ENCODE peak calls at places on chromosomes 5 and 9, in seven cellular contexts. R is CD8-positive, alpha-beta T cell; Z is HCT116; Y is Calu3; G is AG10803; F is WERI-Rb-1; M is neural crest cell. I is an unnamed sample.

GRCh38 chr5:115586525-115587146 is 15.6 kb downstream of the TICAM2 start:
- DNase-seq in R (no peak), Z (no peak), Y (no peak), G (peak; percentile 56), F (no peak), M (no peak), I (no peak)

GRCh38 chr5:10885026-10885425 is 124.0 kb upstream of the DAP start:
- DNase-seq in R (no peak), Z (no peak), Y (no peak), G (peak; percentile 72), F (no peak), M (no peak), I (no peak)

GRCh38 chr5:141051526-141051876 is 327 bp downstream of the PCDHB1 start:
- DNase-seq in R (no peak), Z (no peak), Y (no peak), G (no peak), F (no peak), M (peak; percentile 12), I (no peak)

GRCh38 chr5:132905938-132906337 is 32.5 kb downstream of the LEAP2 start:
- DNase-seq in R (no peak), Z (no peak), Y (no peak), G (peak; percentile 62), F (no peak), M (no peak), I (no peak)

GRCh38 chr5:83029912-83030311 is 47.3 kb downstream of the TMEM167A start:
- DNase-seq in R (no peak), Z (no peak), Y (no peak), G (peak; percentile 61), F (no peak), M (no peak), I (no peak)

GRCh38 chr9:33719581-33720374 is 75.6 kb upstream of the PRSS3 start:
- DNase-seq in R (no peak), Z (no peak), Y (peak; percentile 63), G (no peak), F (peak; percentile 67), M (peak; percentile 35), I (no peak)

GRCh38 chr9:4424891-4425290 is 65.4 kb upstream of the SLC1A1 start:
- DNase-seq in R (no peak), Z (no peak), Y (no peak), G (no peak), F (no peak), M (no peak), I (no peak)

GRCh38 chr5:35466746-35467145 is 150.9 kb upstream of the SPEF2 start:
- DNase-seq in R (no peak), Z (no peak), Y (no peak), G (no peak), F (no peak), M (no peak), I (no peak)

GRCh38 chr9:137446851-137447471 is 5.8 kb upstream of the ENTPD8 start:
- DNase-seq in R (no peak), Z (no peak), Y (no peak), G (peak; percentile 65), F (no peak), M (no peak), I (no peak)

GRCh38 chr5:146344155-146345118 is 5.8 kb downstream of the POU4F3 start:
- DNase-seq in R (no peak), Z (no peak), Y (peak; percentile 47), G (no peak), F (no peak), M (peak; percentile 52), I (no peak)

GRCh38 chr5:130034872-130035271 is 130.6 kb downstream of the CHSY3 start:
- DNase-seq in R (no peak), Z (no peak), Y (no peak), G (peak; percentile 30), F (no peak), M (no peak), I (no peak)

GRCh38 chr5:142115937-142116614 is 7.5 kb downstream of the NDFIP1 start:
- DNase-seq in R (no peak), Z (no peak), Y (no peak), G (peak; percentile 43), F (no peak), M (no peak), I (no peak)

GRCh38 chr9:91179237-91180138 is 182.2 kb downstream of the AUH start:
- DNase-seq in R (no peak), Z (no peak), Y (no peak), G (peak; percentile 54), F (no peak), M (no peak), I (no peak)

GRCh38 chr5:42005561-42006153 is 80.6 kb downstream of the FBXO4 start:
- DNase-seq in R (no peak), Z (peak; percentile 13), Y (no peak), G (peak; percentile 36), F (no peak), M (no peak), I (no peak)

GRCh38 chr5:50415912-50416311 is 25.2 kb downstream of the EMB start:
- DNase-seq in R (no peak), Z (no peak), Y (no peak), G (no peak), F (no peak), M (no peak), I (peak; percentile 55)

GRCh38 chr5:81948349-81948748 is 23.5 kb upstream of the ATG10 start:
- DNase-seq in R (no peak), Z (no peak), Y (no peak), G (peak; percentile 54), F (no peak), M (no peak), I (no peak)

GRCh38 chr9:123914517-123915199 is 15.3 kb downstream of the DENND1A start:
- DNase-seq in R (no peak), Z (no peak), Y (no peak), G (no peak), F (no peak), M (no peak), I (no peak)

GRCh38 chr9:26856413-26857032 is 36.1 kb downstream of the CAAP1 start:
- DNase-seq in R (no peak), Z (peak; percentile 56), Y (peak; percentile 36), G (peak; percentile 42), F (peak; percentile 42), M (peak; percentile 23), I (peak; percentile 41)

GRCh38 chr9:127130661-127131538 is 8.5 kb upstream of the ANGPTL2 start:
- DNase-seq in R (no peak), Z (no peak), Y (no peak), G (peak; percentile 99), F (peak; percentile 74), M (no peak), I (no peak)

DNA sequence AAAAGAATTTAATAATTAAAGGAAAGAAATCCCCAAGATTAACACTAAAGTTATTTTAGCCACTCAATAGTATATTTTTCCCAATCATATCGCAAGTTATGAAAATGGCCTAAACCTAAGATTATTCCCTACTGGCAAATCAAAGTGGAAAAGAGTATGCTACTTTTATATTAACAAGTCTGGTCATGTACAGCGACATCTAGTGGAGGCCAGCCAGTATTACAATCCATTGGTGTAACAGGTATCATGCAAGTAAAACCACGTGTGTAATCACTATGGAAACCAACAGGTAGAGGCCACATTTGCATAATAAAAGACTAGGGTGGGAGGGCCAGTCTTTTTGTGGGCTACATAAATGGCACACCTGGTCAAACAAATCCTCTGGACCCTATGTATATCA is 976.4 kb upstream of the CDH9 start:
- DNase-seq in R (no peak), Z (peak; percentile 3), Y (no peak), G (no peak), F (peak; percentile 25), M (no peak), I (no peak)
- TF ChIP-seq CTCF in R (no peak), Z (peak; percentile 51), Y (no peak), G (peak; percentile 27), F (peak; percentile 48), M (peak; percentile 48), I (peak; percentile 32)

DNA sequence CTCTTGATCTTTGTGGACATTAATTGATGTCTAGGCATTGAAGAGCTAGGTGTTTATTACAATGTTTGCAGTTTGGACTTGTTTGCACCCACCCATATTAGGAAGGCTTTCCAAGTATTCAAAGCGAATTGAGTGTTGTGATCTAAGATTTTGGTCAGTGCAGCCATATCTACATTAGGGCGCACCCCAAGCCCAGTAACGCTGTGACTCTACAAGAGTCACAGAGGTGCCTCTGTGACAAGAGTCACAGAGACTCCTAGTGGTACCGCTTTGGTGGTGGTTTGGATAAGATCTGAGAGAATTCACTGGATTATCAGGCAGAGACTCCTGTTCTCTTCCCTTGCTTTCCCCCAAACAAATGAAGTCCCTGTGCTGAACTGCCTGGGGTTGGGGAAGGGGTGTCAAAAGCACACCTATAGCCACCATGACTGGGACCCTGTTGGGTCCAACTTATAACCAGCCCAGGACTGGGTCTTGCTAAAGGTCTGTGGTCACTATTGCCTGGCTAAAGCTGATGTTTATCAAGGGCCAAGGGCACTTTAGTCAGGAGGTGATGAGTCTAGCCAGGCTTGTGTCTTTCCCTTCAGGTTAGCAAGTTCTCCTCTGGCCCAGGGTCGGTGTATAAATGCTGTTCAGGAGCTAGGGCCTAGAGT is 114.1 kb upstream of the RIOK2 start:
- DNase-seq in R (no peak), Z (peak; percentile 60), Y (peak; percentile 63), G (peak; percentile 35), F (peak; percentile 74), M (peak; percentile 23), I (peak; percentile 13)
- TF ChIP-seq CTCF in R (no peak), Z (peak; percentile 65), Y (peak; percentile 59), G (peak; percentile 47), F (peak; percentile 77), M (peak; percentile 70), I (peak; percentile 69)

DNA sequence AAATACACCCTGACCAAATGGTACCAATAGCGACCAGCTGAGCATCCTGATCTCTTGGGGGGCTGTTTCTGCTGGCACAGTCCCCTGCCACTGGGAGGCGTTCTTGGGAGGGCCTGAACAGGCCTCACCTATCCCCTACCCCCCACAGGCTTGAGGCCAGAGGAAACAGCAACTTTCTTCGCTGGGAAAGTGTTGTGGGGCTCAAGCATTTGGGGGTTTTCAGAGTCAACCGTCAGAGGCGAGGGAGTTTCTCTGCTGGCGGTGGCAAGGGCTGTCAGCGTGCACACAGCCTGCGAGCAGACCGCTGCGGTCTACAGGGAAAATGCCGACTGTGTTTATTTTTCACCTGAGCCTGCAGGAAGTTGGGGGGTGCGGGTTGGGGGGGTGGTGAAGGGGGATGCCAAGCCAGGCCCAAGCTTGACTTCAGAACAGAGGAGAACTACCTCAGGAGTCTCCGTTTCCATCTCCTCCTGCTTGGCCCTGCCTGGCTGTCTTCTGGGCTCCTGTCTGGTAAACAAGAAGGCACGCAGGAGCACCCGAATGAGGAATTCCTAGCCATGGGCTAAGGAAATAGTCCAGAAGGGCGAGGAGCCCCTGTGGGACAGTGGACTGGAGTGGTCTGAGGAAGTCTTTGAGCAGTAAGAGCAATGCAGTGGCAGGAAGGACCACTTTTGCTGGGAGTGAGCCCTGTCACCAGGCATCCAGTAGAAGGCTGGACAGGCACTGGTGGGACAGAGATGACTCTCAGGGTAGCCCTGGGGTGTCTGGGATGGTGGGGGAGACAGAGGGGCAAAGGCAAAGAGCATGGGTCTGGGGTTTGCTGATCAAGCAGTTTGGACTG is 18.1 kb downstream of the TCF7 start:
- DNase-seq in R (peak; percentile 72), Z (no peak), Y (no peak), G (no peak), F (no peak), M (no peak), I (peak; percentile 79)
- TF ChIP-seq CTCF in R (peak; percentile 44), Z (peak; percentile 6), Y (no peak), G (no peak), F (no peak), M (no peak), I (peak; percentile 62)

DNA sequence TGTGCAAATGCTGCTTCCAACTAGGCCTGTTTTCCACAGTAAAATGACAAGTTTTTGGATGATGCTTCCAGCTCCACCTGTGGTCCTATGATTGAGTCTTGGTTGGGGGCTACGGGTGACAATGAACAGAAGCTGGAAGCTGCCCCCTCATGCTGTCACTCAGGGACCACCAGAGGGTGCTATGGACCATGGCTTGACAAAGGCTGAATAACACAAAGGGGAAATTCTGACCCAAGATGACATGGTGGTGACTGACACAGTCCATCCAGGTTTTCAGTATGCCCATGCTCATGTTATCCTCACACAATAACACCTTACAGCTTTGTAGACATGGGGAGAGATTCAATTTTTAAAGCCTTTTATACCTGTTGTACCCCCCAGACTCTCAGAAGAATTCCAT is 23.9 kb upstream of the SAP30L start:
- DNase-seq in R (no peak), Z (peak; percentile 18), Y (peak; percentile 32), G (no peak), F (peak; percentile 61), M (no peak), I (no peak)
- TF ChIP-seq CTCF in R (no peak), Z (peak; percentile 67), Y (peak; percentile 43), G (peak; percentile 47), F (peak; percentile 82), M (peak; percentile 34), I (peak; percentile 57)